ENCODE peak calls at places on chromosomes 12 and 14, in five cellular contexts. E, P, Q, O and I are unnamed samples.

GRCh38 chr12:1498199-1498740 is 96.1 kb downstream of the FBXL14 start:
- DNase-seq in E (no peak), Q (no peak), P (no peak), O (no peak), I (no peak)

GRCh38 chr14:34223302-34224150 is 238.5 kb downstream of the SPTSSA start:
- DNase-seq in O (no peak), P (no peak), Q (no peak), E (no peak), I (no peak)

GRCh38 chr12:50537538-50537919 is 32.7 kb downstream of the DIP2B start:
- DNase-seq in P (no peak), E (no peak), O (no peak), Q (peak), I (no peak)

GRCh38 chr14:78933948-78934524 is 763.9 kb downstream of the NRXN3 start:
- DNase-seq in Q (no peak), E (no peak), O (no peak), P (no peak), I (no peak)

GRCh38 chr12:54363047-54363446 is 1.2 kb downstream of the GPR84 start:
- DNase-seq in Q (no peak), O (no peak), P (no peak), E (no peak), I (no peak)

GRCh38 chr12:107564946-107565345 is 120.7 kb upstream of the PWP1 start:
- DNase-seq in P (no peak), E (no peak), Q (no peak), O (no peak), I (no peak)

GRCh38 chr14:57812000-57812399 is 53.9 kb downstream of the SLC35F4 start:
- DNase-seq in O (no peak), E (no peak), Q (no peak), P (no peak), I (no peak)

GRCh38 chr14:75094896-75095295 is 25.5 kb downstream of the ZC2HC1C start:
- DNase-seq in O (no peak), Q (no peak), E (no peak), P (no peak), I (no peak)

GRCh38 chr12:112419269-112420133 is 754 bp downstream of the PTPN11 start:
- DNase-seq in O (peak), Q (no peak), P (peak), E (peak), I (no peak)

GRCh38 chr12:78120866-78121590 is 290.3 kb downstream of the NAV3 start:
- DNase-seq in P (no peak), Q (no peak), O (no peak), E (no peak), I (no peak)

GRCh38 chr12:91833780-91834359 is 311.8 kb downstream of the BTG1 start:
- DNase-seq in P (no peak), O (no peak), Q (no peak), E (no peak), I (no peak)

GRCh38 chr14:98826618-98827017 is 445.4 kb downstream of the BCL11B start:
- DNase-seq in E (no peak), P (no peak), O (no peak), Q (no peak), I (no peak)

GRCh38 chr12:49909826-49910225 is 6.1 kb upstream of the FAIM2 start:
- DNase-seq in P (peak), Q (no peak), E (no peak), O (no peak), I (no peak)

GRCh38 chr14:42930058-42930457 is 1323.4 kb downstream of the LRFN5 start:
- DNase-seq in O (no peak), E (peak), P (no peak), Q (no peak), I (no peak)

GRCh38 chr14:75182820-75183219 is 6.4 kb upstream of the TMED10 start:
- DNase-seq in O (no peak), Q (no peak), E (no peak), P (no peak), I (no peak)

GRCh38 chr12:65168606-65169310 is 625 bp upstream of the LEMD3 start:
- DNase-seq in Q (no peak), O (no peak), P (no peak), E (no peak), I (no peak)

GRCh38 chr14:87081004-87081403 is 912.0 kb downstream of the GALC start:
- DNase-seq in P (no peak), E (no peak), O (no peak), Q (no peak), I (no peak)

GRCh38 chr14:104342435-104343293 is 204.3 kb downstream of the KIF26A start:
- DNase-seq in P (no peak), O (no peak), E (no peak), Q (no peak), I (no peak)

GRCh38 chr12:68587448-68587873 is 23.2 kb upstream of the RAP1B start:
- DNase-seq in P (no peak), O (no peak), E (no peak), Q (no peak), I (peak)

GRCh38 chr12:127149226-127149964 is 1117.6 kb upstream of the TMEM132C start:
- DNase-seq in E (no peak), Q (no peak), O (no peak), P (no peak), I (no peak)

GRCh38 chr12:80162177-80162576 is 62.8 kb downstream of the OTOGL start:
- DNase-seq in Q (no peak), P (no peak), O (no peak), E (no peak), I (no peak)

GRCh38 chr14:61025239-61026223 is 44.5 kb downstream of the SLC38A6 start:
- DNase-seq in O (peak), P (no peak), E (peak), Q (peak), I (peak)

GRCh38 chr14:68384335-68384734 is 408.5 kb downstream of the ZFP36L1 start:
- DNase-seq in Q (no peak), E (peak), P (no peak), O (no peak), I (no peak)

GRCh38 chr14:67519406-67519805 is 13.7 kb upstream of the PLEKHH1 start:
- DNase-seq in O (no peak), Q (no peak), P (no peak), E (no peak), I (no peak)

GRCh38 chr14:101072531-101072930 is 169.0 kb upstream of the RTL1 start:
- DNase-seq in Q (no peak), E (no peak), P (no peak), O (no peak), I (no peak)

GRCh38 chr12:54658306-54659264 is 10.4 kb upstream of the DCD start:
- DNase-seq in Q (peak), O (no peak), E (peak), P (peak), I (no peak)

GRCh38 chr12:41605528-41606295 is 417.6 kb downstream of the PDZRN4 start:
- DNase-seq in E (no peak), Q (no peak), P (no peak), O (no peak), I (no peak)

GRCh38 chr14:54383811-54384210 is 13.0 kb upstream of the CDKN3 start:
- DNase-seq in E (no peak), Q (no peak), O (no peak), P (no peak), I (no peak)

GRCh38 chr12:68667896-68668295 is 18.9 kb upstream of the NUP107 start:
- DNase-seq in P (no peak), Q (no peak), O (no peak), E (no peak), I (no peak)

GRCh38 chr12:67981236-67982164 is 7.7 kb upstream of the IFNG-AS1 start:
- DNase-seq in P (no peak), E (no peak), O (no peak), Q (no peak), I (no peak)

GRCh38 chr12:59431266-59431665 is 164.6 kb upstream of the SLC16A7 start:
- DNase-seq in E (no peak), Q (no peak), O (no peak), P (no peak), I (no peak)

GRCh38 chr12:50042693-50043092 is 14.7 kb upstream of the ASIC1 start:
- DNase-seq in Q (no peak), O (no peak), E (no peak), P (no peak), I (no peak)

GRCh38 chr14:103207404-103208072 is 84.3 kb downstream of the TNFAIP2 start:
- DNase-seq in E (peak), P (no peak), Q (no peak), O (no peak), I (no peak)

GRCh38 chr12:43835264-43835655 is 621 bp upstream of the TMEM117 start:
- DNase-seq in O (no peak), P (no peak), E (no peak), Q (no peak), I (no peak)

GRCh38 chr12:132294121-132295034 is 35.0 kb downstream of the GALNT9 start:
- DNase-seq in Q (no peak), P (peak), E (no peak), O (peak), I (no peak)

GRCh38 chr14:73381379-73382013 is 76.8 kb downstream of the NUMB start:
- DNase-seq in Q (no peak), O (no peak), P (no peak), E (no peak), I (no peak)

GRCh38 chr14:68911594-68912227 is 67.4 kb downstream of the ACTN1 start:
- DNase-seq in O (no peak), Q (peak), P (peak), E (peak), I (peak)

GRCh38 chr12:131613186-131613585 is 97.7 kb upstream of the SFSWAP start:
- DNase-seq in Q (no peak), E (no peak), P (no peak), O (no peak), I (no peak)

GRCh38 chr14:103332143-103332919 is 1.7 kb upstream of the EIF5 start:
- DNase-seq in P (no peak), O (no peak), E (no peak), Q (no peak), I (no peak)

GRCh38 chr12:54036620-54037359 is 3.9 kb downstream of the HOXC5 start:
- DNase-seq in P (no peak), E (no peak), Q (no peak), O (no peak), I (no peak)

DNA sequence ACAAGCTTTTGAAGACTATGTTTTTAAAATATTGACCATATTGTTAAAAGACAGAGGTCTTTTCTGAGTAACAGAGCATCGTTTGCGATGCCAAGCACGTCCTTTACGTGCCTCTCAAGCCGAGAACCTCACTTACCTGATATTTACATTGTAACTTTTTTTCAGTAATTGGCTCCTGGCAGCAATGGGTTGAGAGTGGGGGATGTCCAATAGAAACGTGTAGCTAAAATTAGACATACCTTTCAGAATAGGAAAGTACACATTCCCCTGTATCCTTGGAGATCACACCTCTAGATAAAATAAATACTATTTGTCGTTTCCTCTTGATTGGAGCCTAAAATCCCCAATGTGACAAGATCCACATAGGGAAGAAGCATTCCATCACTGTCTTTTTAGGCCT is 222.2 kb upstream of the RGS6 start:
- DNase-seq in O (no peak), P (no peak), Q (no peak), E (no peak), I (no peak)
- H3K4me3 ChIP-seq in O (no peak), P (no peak), Q (no peak), E (no peak), I (no peak)

GRCh38 chr12:96889273-96889933 is 17.7 kb upstream of the NEDD1 start:
- DNase-seq in P (no peak), O (no peak), Q (peak), E (no peak), I (no peak)
- H3K4me3 ChIP-seq in P (no peak), O (no peak), Q (no peak), E (no peak), I (no peak)

GRCh38 chr14:49999216-49999761 is 106.4 kb downstream of the ARF6 start:
- DNase-seq in E (peak), P (peak), O (peak), Q (no peak), I (peak)

GRCh38 chr14:50001146-50001998 is 108.5 kb downstream of the ARF6 start:
- DNase-seq in P (peak), Q (no peak), O (peak), E (no peak), I (peak)

GRCh38 chr14:49997991-49998390 is 105.1 kb downstream of the ARF6 start:
- DNase-seq in E (no peak), Q (no peak), O (no peak), P (no peak), I (no peak)

GRCh38 chr14:50000215-50001145 is 107.6 kb downstream of the ARF6 start:
- DNase-seq in E (peak), O (no peak), Q (no peak), P (peak), I (peak)

GRCh38 chr14:49999826-50000214 is 106.9 kb downstream of the ARF6 start:
- DNase-seq in P (no peak), Q (no peak), O (no peak), E (no peak), I (no peak)
- H3K4me3 ChIP-seq in P (no peak), Q (no peak), O (no peak), E (no peak), I (peak)

GRCh38 chr12:121857322-121858246 is 1.1 kb downstream of the HPD start:
- DNase-seq in E (no peak), O (peak), Q (no peak), P (no peak), I (no peak)

GRCh38 chr12:121860257-121860656 is 1.6 kb upstream of the HPD start:
- DNase-seq in P (no peak), E (no peak), Q (no peak), O (peak), I (no peak)

GRCh38 chr12:121858662-121859572 is at the start of gene HPD:
- DNase-seq in Q (no peak), E (peak), O (peak), P (no peak), I (no peak)

GRCh38 chr12:121861549-121862254 is 3.0 kb upstream of the HPD start:
- DNase-seq in P (no peak), O (no peak), E (no peak), Q (no peak), I (no peak)

GRCh38 chr12:121858318-121858661 is 369 bp downstream of the HPD start:
- DNase-seq in E (no peak), P (no peak), Q (no peak), O (no peak), I (no peak)
- H3K4me3 ChIP-seq in E (no peak), P (no peak), Q (no peak), O (peak), I (no peak)

GRCh38 chr14:95233702-95234241 is 76.4 kb upstream of the DICER1 start:
- DNase-seq in O (no peak), P (no peak), E (peak), Q (no peak), I (no peak)
- H3K4me3 ChIP-seq in O (no peak), P (no peak), E (no peak), Q (no peak), I (no peak)

DNA sequence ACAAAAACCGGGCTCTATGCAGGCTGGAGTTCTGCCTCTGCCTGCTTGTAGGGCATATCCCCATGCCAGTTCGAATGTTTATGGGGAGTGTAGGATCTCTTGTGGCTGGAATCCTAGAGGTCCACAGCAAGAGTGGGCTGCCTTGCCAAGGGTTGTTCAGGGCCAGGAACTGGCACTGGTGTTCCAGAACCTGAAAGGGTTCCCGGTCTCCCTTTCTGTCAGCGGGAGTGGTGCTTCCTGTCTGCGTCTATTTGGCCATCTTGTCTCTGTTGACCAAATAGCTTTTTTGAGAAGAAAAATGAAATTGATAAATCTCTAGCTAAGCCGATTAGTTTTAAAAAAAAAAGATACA is 17.8 kb downstream of the OLR1 start:
- DNase-seq in P (no peak), E (no peak), O (no peak), Q (no peak), I (no peak)
- H3K4me3 ChIP-seq in P (peak), E (peak), O (peak), Q (peak), I (peak)

GRCh38 chr14:20609215-20610001 is 18.2 kb upstream of the RNASE12 start:
- DNase-seq in O (peak), E (peak), P (peak), Q (peak), I (peak)
- H3K4me3 ChIP-seq in O (peak), E (peak), P (peak), Q (peak), I (peak)

GRCh38 chr12:26034371-26035142 is 76.1 kb downstream of the RASSF8 start:
- DNase-seq in O (no peak), P (no peak), E (no peak), Q (no peak), I (no peak)
- H3K4me3 ChIP-seq in O (no peak), P (no peak), E (no peak), Q (no peak), I (no peak)